ENCODE peak calls at places on chromosomes 16 and 17, in nine cellular contexts. T is GM13976; H is NCI-H1436 treated with DMSO at 0.1 percent for 48 hours; D is NCI-H460; X is uterus; E is AG09309; B is NCI-H1417 treated with DMSO at 0.1 percent for 48 hours; Y is cardiac fibroblast; F is stimulated activated CD4-positive, alpha-beta T cell treated with anti-CD3 and anti-CD28 coated beads, Interleukin-1b, Interleukin-23, amount 100 ng/mL, for 24 hours. V is an unnamed sample.

GRCh38 chr17:72264682-72265405 is 144.0 kb downstream of the SOX9 start:
- DNase-seq in T (no peak), H (no peak), D (no peak), X (no peak), E (no peak), B (no peak), Y (no peak), F (no peak), V (no peak)

GRCh38 chr16:2150418-2151187 is 2.2 kb downstream of the RAB26 start:
- DNase-seq in T (no peak), H (no peak), D (no peak), X (no peak), E (no peak), B (no peak), Y (peak), F (no peak), V (peak)

GRCh38 chr17:81568416-81568815 is 16.3 kb upstream of the FAAP100 start:
- DNase-seq in T (no peak), H (no peak), D (no peak), X (no peak), E (no peak), B (no peak), Y (no peak), F (no peak), V (no peak)

GRCh38 chr16:47713225-47713595 is 252.1 kb downstream of the PHKB start:
- DNase-seq in T (no peak), H (no peak), D (no peak), X (no peak), E (no peak), B (no peak), Y (peak), F (no peak), V (no peak)

GRCh38 chr17:74760404-74761105 is 12.1 kb downstream of the NHERF1 start:
- DNase-seq in T (no peak), H (no peak), D (no peak), X (no peak), E (no peak), B (no peak), Y (no peak), F (no peak), V (no peak)

GRCh38 chr17:199806-200603 is 18.6 kb upstream of the DOC2B start:
- DNase-seq in T (no peak), H (no peak), D (no peak), X (peak), E (no peak), B (no peak), Y (no peak), F (no peak), V (no peak)

GRCh38 chr17:80358131-80358530 is 56.8 kb upstream of the ENDOV start:
- DNase-seq in T (no peak), H (no peak), D (no peak), X (no peak), E (no peak), B (no peak), Y (no peak), F (no peak), V (no peak)

GRCh38 chr17:17028059-17028877 is 14.0 kb upstream of the MPRIP start:
- DNase-seq in T (no peak), H (no peak), D (peak), X (no peak), E (no peak), B (no peak), Y (peak), F (no peak), V (peak)

GRCh38 chr16:84919751-84920150 is 91.6 kb downstream of the ZDHHC7 start:
- DNase-seq in T (no peak), H (no peak), D (no peak), X (no peak), E (no peak), B (no peak), Y (no peak), F (no peak), V (no peak)